ENCODE peak calls at places on chromosomes 13 and 19, in eight cellular contexts. W is AG04450; U is GM18507; T is skeletal muscle cell; O is progenitor cell of endocrine pancreas; K is amniotic stem cell; A is stimulated activated CD4-positive, alpha-beta T cell treated with anti-CD3 and anti-CD28 coated beads, Interleukin-4, amount 100 ng/mL, for 48 hours; Z is cardiac fibroblast. G is an unnamed sample.

GRCh38 chr13:94708031-94708571 is 4.2 kb downstream of the SOX21 start:
- DNase-seq in W (no peak), U (no peak), T (no peak), O (no peak), K (no peak), A (no peak), Z (no peak), G (no peak)

GRCh38 chr13:73258396-73258795 is 199.6 kb downstream of the KLF5 start:
- DNase-seq in W (no peak), U (no peak), T (no peak), O (no peak), K (no peak), A (no peak), Z (peak; percentile 55), G (no peak)

GRCh38 chr19:54281008-54281728 is at the start of gene LILRB2:
- DNase-seq in W (no peak), U (no peak), T (no peak), O (no peak), K (no peak), A (no peak), Z (no peak), G (no peak)

GRCh38 chr13:97339019-97339988 is 94.7 kb upstream of the RAP2A start:
- DNase-seq in W (peak; percentile 95), U (no peak), T (peak; percentile 75), O (no peak), K (peak; percentile 72), A (no peak), Z (peak; percentile 84), G (peak; percentile 88)

GRCh38 chr19:46620716-46621115 is 4.2 kb downstream of the PTGIR start:
- DNase-seq in W (no peak), U (no peak), T (no peak), O (no peak), K (no peak), A (no peak), Z (peak; percentile 83), G (no peak)

GRCh38 chr19:12838893-12839656 is 760 bp downstream of the MAST1 start:
- DNase-seq in W (no peak), U (no peak), T (no peak), O (no peak), K (no peak), A (no peak), Z (no peak), G (no peak)

GRCh38 chr13:47932953-47933687 is 68.0 kb downstream of the SUCLA2 start:
- DNase-seq in W (no peak), U (no peak), T (no peak), O (no peak), K (no peak), A (no peak), Z (no peak), G (no peak)

GRCh38 chr13:97004096-97004876 is 10.0 kb upstream of the OXGR1 start:
- DNase-seq in W (peak; percentile 18), U (no peak), T (no peak), O (no peak), K (no peak), A (no peak), Z (peak; percentile 90), G (peak; percentile 27)

GRCh38 chr13:49225358-49226042 is 5.4 kb downstream of the MLNR start:
- DNase-seq in W (no peak), U (no peak), T (no peak), O (no peak), K (no peak), A (no peak), Z (peak; percentile 32), G (no peak)

G was measured in AG20443.